ENCODE peak calls at places on chromosomes 13 and 19, in eight cellular contexts. One of them, this sample, is unnamed.

GRCh38 chr13:50198508-50198907 is 183.3 kb downstream of the KCNRG start:
- DNase-seq in AG09319: peak; percentile 14
- DNase-seq in hepatocyte: no peak
- DNase-seq in endothelial cell: no peak
- DNase-seq in HFFc6: no peak
- DNase-seq in colonic mucosa: no peak
- DNase-seq in NCI-H187: no peak
- DNase-seq in GF-D8: no peak
- DNase-seq in this sample: no peak

GRCh38 chr19:45764947-45765346 is 4.1 kb downstream of the SIX5 start:
- DNase-seq in AG09319: no peak
- DNase-seq in hepatocyte: no peak
- DNase-seq in endothelial cell: no peak
- DNase-seq in HFFc6: no peak
- DNase-seq in colonic mucosa: no peak
- DNase-seq in NCI-H187: no peak
- DNase-seq in GF-D8: no peak
- DNase-seq in this sample: no peak

GRCh38 chr13:36082396-36082795 is 48.8 kb downstream of the DCLK1 start:
- DNase-seq in AG09319: no peak
- DNase-seq in hepatocyte: no peak
- DNase-seq in endothelial cell: no peak
- DNase-seq in HFFc6: no peak
- DNase-seq in colonic mucosa: no peak
- DNase-seq in NCI-H187: no peak
- DNase-seq in GF-D8: no peak
- DNase-seq in this sample: no peak

GRCh38 chr13:112060899-112061366 is 6.0 kb upstream of the SOX1 start:
- DNase-seq in AG09319: no peak
- DNase-seq in hepatocyte: no peak
- DNase-seq in endothelial cell: no peak
- DNase-seq in HFFc6: no peak
- DNase-seq in colonic mucosa: no peak
- DNase-seq in NCI-H187: no peak
- DNase-seq in GF-D8: no peak
- DNase-seq in this sample: no peak

GRCh38 chr13:94494021-94494420 is 14.5 kb upstream of the DCT start:
- DNase-seq in AG09319: no peak
- DNase-seq in hepatocyte: no peak
- DNase-seq in endothelial cell: no peak
- DNase-seq in HFFc6: no peak
- DNase-seq in colonic mucosa: no peak
- DNase-seq in NCI-H187: no peak
- DNase-seq in GF-D8: no peak
- DNase-seq in this sample: no peak

GRCh38 chr19:50645107-50645506 is 4.1 kb upstream of the C19orf81 start:
- DNase-seq in AG09319: no peak
- DNase-seq in hepatocyte: no peak
- DNase-seq in endothelial cell: no peak
- DNase-seq in HFFc6: no peak
- DNase-seq in colonic mucosa: no peak
- DNase-seq in NCI-H187: no peak
- DNase-seq in GF-D8: no peak
- DNase-seq in this sample: no peak

GRCh38 chr13:64446372-64446771 is 2783.8 kb downstream of the PCDH9 start:
- DNase-seq in AG09319: no peak
- DNase-seq in hepatocyte: peak; percentile 10
- DNase-seq in endothelial cell: no peak
- DNase-seq in HFFc6: peak; percentile 16
- DNase-seq in colonic mucosa: no peak
- DNase-seq in NCI-H187: no peak
- DNase-seq in GF-D8: no peak
- DNase-seq in this sample: no peak

GRCh38 chr19:48965806-48966540 is 864 bp downstream of the FTL start:
- DNase-seq in AG09319: no peak
- DNase-seq in hepatocyte: peak; percentile 88
- DNase-seq in endothelial cell: peak; percentile 80
- DNase-seq in HFFc6: peak; percentile 74
- DNase-seq in colonic mucosa: peak; percentile 91
- DNase-seq in NCI-H187: peak; percentile 87
- DNase-seq in GF-D8: peak; percentile 28
- DNase-seq in this sample: peak; percentile 88

GRCh38 chr19:12838893-12839656 is 760 bp downstream of the MAST1 start:
- DNase-seq in AG09319: no peak
- DNase-seq in hepatocyte: no peak
- DNase-seq in endothelial cell: no peak
- DNase-seq in HFFc6: no peak
- DNase-seq in colonic mucosa: no peak
- DNase-seq in NCI-H187: no peak
- DNase-seq in GF-D8: no peak
- DNase-seq in this sample: peak; percentile 62

GRCh38 chr19:15328312-15328711 is 4.0 kb downstream of the BRD4 start:
- DNase-seq in AG09319: no peak
- DNase-seq in hepatocyte: no peak
- DNase-seq in endothelial cell: no peak
- DNase-seq in HFFc6: no peak
- DNase-seq in colonic mucosa: no peak
- DNase-seq in NCI-H187: no peak
- DNase-seq in GF-D8: no peak
- DNase-seq in this sample: no peak

GRCh38 chr19:28213476-28214082 is 999.4 kb downstream of the UQCRFS1 start:
- DNase-seq in AG09319: no peak
- DNase-seq in hepatocyte: no peak
- DNase-seq in endothelial cell: no peak
- DNase-seq in HFFc6: no peak
- DNase-seq in colonic mucosa: no peak
- DNase-seq in NCI-H187: no peak
- DNase-seq in GF-D8: no peak
- DNase-seq in this sample: no peak

GRCh38 chr13:28474491-28475134 is 20.3 kb downstream of the FLT1 start:
- DNase-seq in AG09319: no peak
- DNase-seq in hepatocyte: no peak
- DNase-seq in endothelial cell: no peak
- DNase-seq in HFFc6: no peak
- DNase-seq in colonic mucosa: no peak
- DNase-seq in NCI-H187: no peak
- DNase-seq in GF-D8: no peak
- DNase-seq in this sample: no peak

GRCh38 chr13:66532146-66532545 is 698.0 kb downstream of the PCDH9 start:
- DNase-seq in AG09319: no peak
- DNase-seq in hepatocyte: no peak
- DNase-seq in endothelial cell: no peak
- DNase-seq in HFFc6: peak; percentile 48
- DNase-seq in colonic mucosa: no peak
- DNase-seq in NCI-H187: no peak
- DNase-seq in GF-D8: no peak
- DNase-seq in this sample: no peak

GRCh38 chr13:23453132-23453531 is 19.6 kb upstream of the SACS start:
- DNase-seq in AG09319: no peak
- DNase-seq in hepatocyte: no peak
- DNase-seq in endothelial cell: no peak
- DNase-seq in HFFc6: no peak
- DNase-seq in colonic mucosa: no peak
- DNase-seq in NCI-H187: no peak
- DNase-seq in GF-D8: no peak
- DNase-seq in this sample: no peak

GRCh38 chr19:27652796-27653195 is 1560.2 kb downstream of the UQCRFS1 start:
- DNase-seq in AG09319: no peak
- DNase-seq in hepatocyte: no peak
- DNase-seq in endothelial cell: no peak
- DNase-seq in HFFc6: no peak
- DNase-seq in colonic mucosa: no peak
- DNase-seq in NCI-H187: no peak
- DNase-seq in GF-D8: no peak
- DNase-seq in this sample: no peak

GRCh38 chr19:53537523-53538377 is at the start of gene ZNF331:
- DNase-seq in AG09319: peak; percentile 34
- DNase-seq in hepatocyte: peak; percentile 86
- DNase-seq in endothelial cell: peak; percentile 66
- DNase-seq in HFFc6: peak; percentile 70
- DNase-seq in colonic mucosa: peak; percentile 71
- DNase-seq in NCI-H187: peak; percentile 38
- DNase-seq in GF-D8: peak; percentile 26
- DNase-seq in this sample: peak; percentile 94

GRCh38 chr19:28358604-28359003 is 854.3 kb downstream of the UQCRFS1 start:
- DNase-seq in AG09319: no peak
- DNase-seq in hepatocyte: no peak
- DNase-seq in endothelial cell: no peak
- DNase-seq in HFFc6: no peak
- DNase-seq in colonic mucosa: no peak
- DNase-seq in NCI-H187: no peak
- DNase-seq in GF-D8: no peak
- DNase-seq in this sample: no peak

GRCh38 chr19:47152632-47153031 is 22.0 kb downstream of the SAE1 start:
- DNase-seq in AG09319: no peak
- DNase-seq in hepatocyte: peak; percentile 48
- DNase-seq in endothelial cell: no peak
- DNase-seq in HFFc6: no peak
- DNase-seq in colonic mucosa: peak; percentile 58
- DNase-seq in NCI-H187: no peak
- DNase-seq in GF-D8: no peak
- DNase-seq in this sample: no peak

GRCh38 chr13:24923305-24923640 is 159.3 kb downstream of the RNF17 start:
- DNase-seq in AG09319: peak; percentile 58
- DNase-seq in hepatocyte: peak; percentile 40
- DNase-seq in endothelial cell: no peak
- DNase-seq in HFFc6: peak; percentile 64
- DNase-seq in colonic mucosa: no peak
- DNase-seq in NCI-H187: no peak
- DNase-seq in GF-D8: peak; percentile 79
- DNase-seq in this sample: no peak

GRCh38 chr19:13622727-13623126 is 116.4 kb upstream of the CACNA1A start:
- DNase-seq in AG09319: no peak
- DNase-seq in hepatocyte: no peak
- DNase-seq in endothelial cell: no peak
- DNase-seq in HFFc6: no peak
- DNase-seq in colonic mucosa: no peak
- DNase-seq in NCI-H187: no peak
- DNase-seq in GF-D8: no peak
- DNase-seq in this sample: no peak

GRCh38 chr13:51874651-51875050 is 12.9 kb downstream of the CCDC70 start:
- DNase-seq in AG09319: no peak
- DNase-seq in hepatocyte: peak; percentile 19
- DNase-seq in endothelial cell: no peak
- DNase-seq in HFFc6: no peak
- DNase-seq in colonic mucosa: no peak
- DNase-seq in NCI-H187: peak; percentile 11
- DNase-seq in GF-D8: no peak
- DNase-seq in this sample: no peak

GRCh38 chr13:19960673-19961015 is 2.1 kb downstream of the ZMYM2 start:
- DNase-seq in AG09319: no peak
- DNase-seq in hepatocyte: no peak
- DNase-seq in endothelial cell: no peak
- DNase-seq in HFFc6: no peak
- DNase-seq in colonic mucosa: no peak
- DNase-seq in NCI-H187: no peak
- DNase-seq in GF-D8: no peak
- DNase-seq in this sample: no peak

GRCh38 chr19:53521373-53522202 is 16.4 kb upstream of the ZNF331 start:
- DNase-seq in AG09319: no peak
- DNase-seq in hepatocyte: no peak
- DNase-seq in endothelial cell: no peak
- DNase-seq in HFFc6: no peak
- DNase-seq in colonic mucosa: no peak
- DNase-seq in NCI-H187: no peak
- DNase-seq in GF-D8: no peak
- DNase-seq in this sample: no peak

GRCh38 chr19:7605490-7606222 is 10.0 kb downstream of the CAMSAP3 start:
- DNase-seq in AG09319: no peak
- DNase-seq in hepatocyte: no peak
- DNase-seq in endothelial cell: no peak
- DNase-seq in HFFc6: no peak
- DNase-seq in colonic mucosa: peak; percentile 18
- DNase-seq in NCI-H187: no peak
- DNase-seq in GF-D8: no peak
- DNase-seq in this sample: no peak

GRCh38 chr13:98014766-98015165 is 61.3 kb downstream of the IPO5 start:
- DNase-seq in AG09319: peak; percentile 28
- DNase-seq in hepatocyte: no peak
- DNase-seq in endothelial cell: no peak
- DNase-seq in HFFc6: peak; percentile 79
- DNase-seq in colonic mucosa: no peak
- DNase-seq in NCI-H187: no peak
- DNase-seq in GF-D8: no peak
- DNase-seq in this sample: no peak

GRCh38 chr13:73844986-73845385 is 289.2 kb downstream of the KLF12 start:
- DNase-seq in AG09319: no peak
- DNase-seq in hepatocyte: no peak
- DNase-seq in endothelial cell: no peak
- DNase-seq in HFFc6: no peak
- DNase-seq in colonic mucosa: no peak
- DNase-seq in NCI-H187: no peak
- DNase-seq in GF-D8: no peak
- DNase-seq in this sample: no peak

GRCh38 chr13:111909971-111910671 is 156.8 kb upstream of the SOX1 start:
- DNase-seq in AG09319: no peak
- DNase-seq in hepatocyte: peak; percentile 1
- DNase-seq in endothelial cell: no peak
- DNase-seq in HFFc6: no peak
- DNase-seq in colonic mucosa: no peak
- DNase-seq in NCI-H187: no peak
- DNase-seq in GF-D8: no peak
- DNase-seq in this sample: no peak

GRCh38 chr13:51034906-51035305 is 76.2 kb downstream of the C13orf42 start:
- DNase-seq in AG09319: no peak
- DNase-seq in hepatocyte: peak; percentile 40
- DNase-seq in endothelial cell: no peak
- DNase-seq in HFFc6: no peak
- DNase-seq in colonic mucosa: peak; percentile 3
- DNase-seq in NCI-H187: no peak
- DNase-seq in GF-D8: no peak
- DNase-seq in this sample: no peak

GRCh38 chr13:37168151-37168550 is 62.7 kb upstream of the CSNK1A1L start:
- DNase-seq in AG09319: no peak
- DNase-seq in hepatocyte: no peak
- DNase-seq in endothelial cell: no peak
- DNase-seq in HFFc6: no peak
- DNase-seq in colonic mucosa: no peak
- DNase-seq in NCI-H187: no peak
- DNase-seq in GF-D8: no peak
- DNase-seq in this sample: no peak

GRCh38 chr13:67518785-67519184 is 288.6 kb upstream of the PCDH9 start:
- DNase-seq in AG09319: no peak
- DNase-seq in hepatocyte: no peak
- DNase-seq in endothelial cell: no peak
- DNase-seq in HFFc6: no peak
- DNase-seq in colonic mucosa: no peak
- DNase-seq in NCI-H187: no peak
- DNase-seq in GF-D8: no peak
- DNase-seq in this sample: no peak

GRCh38 chr19:1938071-1938470 is 2.9 kb upstream of the CSNK1G2 start:
- DNase-seq in AG09319: no peak
- DNase-seq in hepatocyte: no peak
- DNase-seq in endothelial cell: no peak
- DNase-seq in HFFc6: no peak
- DNase-seq in colonic mucosa: no peak
- DNase-seq in NCI-H187: no peak
- DNase-seq in GF-D8: no peak
- DNase-seq in this sample: no peak

GRCh38 chr19:2544576-2545415 is 68.9 kb downstream of the GADD45B start:
- DNase-seq in AG09319: no peak
- DNase-seq in hepatocyte: no peak
- DNase-seq in endothelial cell: no peak
- DNase-seq in HFFc6: no peak
- DNase-seq in colonic mucosa: no peak
- DNase-seq in NCI-H187: no peak
- DNase-seq in GF-D8: no peak
- DNase-seq in this sample: no peak

GRCh38 chr13:85503797-85504196 is 295.4 kb downstream of the SLITRK6 start:
- DNase-seq in AG09319: no peak
- DNase-seq in hepatocyte: no peak
- DNase-seq in endothelial cell: no peak
- DNase-seq in HFFc6: peak; percentile 47
- DNase-seq in colonic mucosa: no peak
- DNase-seq in NCI-H187: no peak
- DNase-seq in GF-D8: no peak
- DNase-seq in this sample: no peak

GRCh38 chr19:49889038-49889686 is 7.5 kb downstream of the IL4I1 start:
- DNase-seq in AG09319: no peak
- DNase-seq in hepatocyte: no peak
- DNase-seq in endothelial cell: no peak
- DNase-seq in HFFc6: no peak
- DNase-seq in colonic mucosa: no peak
- DNase-seq in NCI-H187: no peak
- DNase-seq in GF-D8: no peak
- DNase-seq in this sample: no peak

This sample was measured in CD4-positive, alpha-beta memory T cell.